ENCODE peak calls at places on chromosome 19, in eight cellular contexts. H is OCI-LY7, U is fibroblast of lung, B is neural progenitor cell, J is suprapubic skin, I is breast epithelium, L is left lung, C is endothelial cell of umbilical vein. P is an unnamed sample.
A peak's percentile ranks its signal among the peaks of the same experiment; 100 is the strongest.

GRCh38 chr19:6828306-6828697 is 55.8 kb downstream of the VAV1 start:
- DNase-seq in B (no peak), H (no peak), J (no peak), I (no peak), U (no peak), C (no peak), L (peak; percentile 36), P (peak; percentile 48)

GRCh38 chr19:54331626-54332025 is 7.3 kb downstream of the LILRA4 start:
- DNase-seq in J (no peak), U (no peak), B (no peak), C (no peak), L (no peak), H (no peak), I (no peak), P (no peak)

GRCh38 chr19:34493649-34494044 is 12.1 kb downstream of the WTIP start:
- DNase-seq in I (no peak), H (no peak), U (no peak), B (no peak), L (no peak), C (no peak), J (no peak), P (no peak)

GRCh38 chr19:46347985-46348384 is 1.1 kb downstream of the PPP5C start:
- DNase-seq in C (no peak), H (no peak), U (no peak), I (no peak), L (no peak), B (no peak), J (no peak), P (no peak)

GRCh38 chr19:383922-384800 is 24.8 kb downstream of the C2CD4C start:
- DNase-seq in L (no peak), C (peak; percentile 34), B (peak; percentile 77), U (no peak), J (no peak), I (peak; percentile 50), H (no peak), P (no peak)

GRCh38 chr19:33514885-33515485 is 6.6 kb downstream of the PEPD start:
- DNase-seq in L (no peak), C (no peak), J (peak; percentile 74), I (no peak), U (peak; percentile 27), B (no peak), H (no peak), P (no peak)

GRCh38 chr19:5801796-5802616 is 2.9 kb upstream of the NRTN start:
- DNase-seq in J (no peak), B (peak; percentile 91), U (peak; percentile 29), L (no peak), I (no peak), C (no peak), H (no peak), P (no peak)

GRCh38 chr19:1363599-1363998 is 20.1 kb upstream of the NDUFS7 start:
- DNase-seq in U (no peak), H (no peak), C (no peak), J (no peak), L (no peak), B (no peak), I (no peak), P (no peak)

GRCh38 chr19:18418725-18419194 is 438 bp upstream of the SSBP4 start:
- DNase-seq in J (peak; percentile 81), B (no peak), I (no peak), C (no peak), H (no peak), L (no peak), U (no peak), P (no peak)

GRCh38 chr19:18419699-18420460 is 682 bp downstream of the SSBP4 start:
- DNase-seq in U (no peak), I (no peak), H (peak; percentile 77), J (peak; percentile 85), L (peak; percentile 33), B (peak; percentile 62), C (no peak), P (no peak)

GRCh38 chr19:18418034-18418724 is 1.0 kb upstream of the SSBP4 start:
- DNase-seq in I (no peak), C (no peak), L (peak; percentile 77), U (no peak), B (no peak), H (no peak), J (peak; percentile 80), P (no peak)

GRCh38 chr19:18420931-18421330 is 1.7 kb downstream of the SSBP4 start:
- DNase-seq in I (no peak), B (no peak), J (no peak), C (no peak), L (no peak), U (no peak), H (no peak), P (no peak)

GRCh38 chr19:18419195-18419698 is at the start of gene SSBP4:
- DNase-seq in B (peak; percentile 91), C (peak; percentile 76), U (peak; percentile 75), H (peak; percentile 88), J (peak; percentile 79), I (no peak), L (peak; percentile 74), P (no peak)
- TF ChIP-seq CTCF in B (peak; percentile 53), C (peak; percentile 31), U (no peak), H (no peak), J (peak; percentile 42), I (no peak), L (peak; percentile 22), P (no peak)

GRCh38 chr19:13824703-13825102 is 29.5 kb downstream of the ZSWIM4 start:
- DNase-seq in I (no peak), J (no peak), U (no peak), H (no peak), L (no peak), C (no peak), B (no peak), P (no peak)

GRCh38 chr19:13823901-13824300 is 28.7 kb downstream of the ZSWIM4 start:
- DNase-seq in U (no peak), H (no peak), J (no peak), B (no peak), C (no peak), L (no peak), I (no peak), P (no peak)

GRCh38 chr19:13826652-13827235 is 31.5 kb downstream of the ZSWIM4 start:
- DNase-seq in C (no peak), L (no peak), U (no peak), B (no peak), I (no peak), J (no peak), H (no peak), P (no peak)

GRCh38 chr19:13827656-13828055 is 32.4 kb downstream of the ZSWIM4 start:
- DNase-seq in L (no peak), H (no peak), C (no peak), B (no peak), J (no peak), I (no peak), U (no peak), P (no peak)

GRCh38 chr19:13825489-13826475 is 30.5 kb downstream of the ZSWIM4 start:
- DNase-seq in U (no peak), J (no peak), B (peak; percentile 75), H (peak; percentile 50), I (no peak), L (no peak), C (no peak), P (no peak)
- H3K36me3 ChIP-seq in U (peaks cover 11% of the 10 kb centered on the region), J (peaks cover 28% of the 10 kb centered on the region), B (peaks cover 2% of the 10 kb centered on the region), H (no peaks in the 10 kb centered on the region), I (no peaks in the 10 kb centered on the region), L (peaks cover 53% of the 10 kb centered on the region), C (peaks cover 31% of the 10 kb centered on the region), P (peaks cover 2% of the 10 kb centered on the region)

GRCh38 chr19:39196320-39196719 is 444 bp upstream of the NCCRP1 start:
- DNase-seq in C (no peak), H (no peak), L (no peak), U (no peak), B (peak; percentile 77), I (no peak), J (no peak), P (no peak)

GRCh38 chr19:39195755-39196154 is 1.0 kb upstream of the NCCRP1 start:
- DNase-seq in C (no peak), L (no peak), U (no peak), I (no peak), B (no peak), J (no peak), H (no peak), P (no peak)

GRCh38 chr19:39199025-39199424 is 2.3 kb downstream of the NCCRP1 start:
- DNase-seq in I (no peak), U (peak; percentile 26), B (peak; percentile 52), H (no peak), C (peak; percentile 18), L (no peak), J (no peak), P (peak; percentile 65)

GRCh38 chr19:39197808-39198207 is 1.0 kb downstream of the NCCRP1 start:
- DNase-seq in J (no peak), C (no peak), B (peak; percentile 23), U (no peak), I (no peak), H (no peak), L (no peak), P (no peak)

DNA sequence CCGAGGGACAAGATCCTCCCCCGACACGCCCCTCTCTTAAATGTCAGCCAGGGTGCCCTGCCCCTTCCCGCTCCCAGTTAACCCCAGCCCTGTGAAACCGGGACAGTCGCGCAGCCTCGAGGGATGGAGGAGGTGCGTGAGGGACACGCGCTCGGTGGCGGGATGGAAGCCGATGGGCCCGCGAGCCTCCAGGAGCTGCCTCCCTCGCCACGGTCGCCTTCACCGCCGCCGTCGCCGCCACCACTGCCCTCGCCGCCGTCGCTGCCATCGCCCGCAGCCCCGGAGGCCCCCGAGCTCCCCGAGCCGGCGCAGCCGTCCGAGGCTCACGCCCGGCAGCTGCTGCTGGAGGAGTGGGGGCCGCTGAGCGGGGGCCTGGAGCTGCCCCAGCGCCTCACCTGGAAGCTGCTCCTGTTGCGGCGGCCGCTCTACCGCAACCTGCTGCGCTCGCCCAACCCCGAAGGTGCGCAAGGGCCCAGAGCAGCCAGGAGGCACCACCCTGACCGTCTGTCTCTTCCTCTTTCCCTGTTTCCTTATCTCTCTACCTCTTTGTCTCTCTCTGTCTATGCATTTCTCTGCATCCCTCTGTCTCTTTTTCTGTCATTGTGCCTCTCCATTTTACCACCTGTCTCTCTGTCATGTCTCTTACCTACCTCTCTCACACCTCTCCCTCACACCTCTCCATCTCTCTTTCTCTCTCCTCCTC is at the start of gene NCCRP1:
- DNase-seq in L (no peak), B (peak; percentile 84), H (no peak), J (no peak), U (no peak), C (no peak), I (no peak), P (no peak)
- H3K4me3 ChIP-seq in L (no peak within 1 kb of the TSS), B (peak within 1 kb of the TSS; percentile 46), H (no peak within 1 kb of the TSS), J (peak within 1 kb of the TSS; percentile 33), U (no peak within 1 kb of the TSS), C (no peak within 1 kb of the TSS), I (no peak within 1 kb of the TSS), P (no peak within 1 kb of the TSS)

GRCh38 chr19:2612619-2613249 is 89.8 kb downstream of the GNG7 start:
- DNase-seq in J (no peak), H (no peak), U (no peak), L (no peak), C (no peak), B (no peak), I (no peak), P (no peak)

GRCh38 chr19:2613507-2614295 is 88.8 kb downstream of the GNG7 start:
- DNase-seq in B (peak; percentile 57), L (peak; percentile 46), H (peak; percentile 92), J (no peak), C (peak; percentile 23), U (peak; percentile 23), I (no peak), P (no peak)

GRCh38 chr19:2610637-2611482 is 91.6 kb downstream of the GNG7 start:
- DNase-seq in I (peak; percentile 96), J (peak; percentile 95), U (peak; percentile 96), H (peak; percentile 93), L (peak; percentile 94), C (peak; percentile 85), B (peak; percentile 92), P (peak; percentile 81)

GRCh38 chr19:2609389-2610116 is 92.9 kb downstream of the GNG7 start:
- DNase-seq in B (no peak), J (no peak), H (no peak), L (peak; percentile 14), U (no peak), C (no peak), I (no peak), P (no peak)

GRCh38 chr19:2611483-2612464 is 90.7 kb downstream of the GNG7 start:
- DNase-seq in J (no peak), U (no peak), L (no peak), H (peak; percentile 57), C (no peak), B (no peak), I (no peak), P (no peak)
- TF ChIP-seq CTCF in J (no peak), U (peak; percentile 3), L (peak; percentile 10), H (peak; percentile 76), C (no peak), B (no peak), I (no peak), P (no peak)

P was measured in kidney epithelial cell.